ENCODE peak calls at places on chromosomes 3 and 15, in six cellular contexts. V is naive thymus-derived CD4-positive, alpha-beta T cell; G is NCI-H2081; C is A549; K is NCI-H774; B is stimulated activated CD4-positive, alpha-beta T cell treated with anti-CD3 and anti-CD28 coated beads, Interleukin-12 subunit alpha, Interleukin-12 subunit beta, amount 100 ng/mL, for 4 hours. Q is an unnamed sample.

GRCh38 chr3:60076307-60076706 is 1026.5 kb upstream of the CFAP20DC start:
- DNase-seq in G (no peak), K (no peak), B (no peak), V (no peak), C (no peak), Q (no peak)

GRCh38 chr15:69482686-69483256 is 30.2 kb downstream of the RPLP1 start:
- DNase-seq in C (no peak), B (no peak), V (no peak), G (no peak), K (no peak), Q (no peak)

GRCh38 chr3:156497326-156497725 is 57.6 kb downstream of the SSR3 start:
- DNase-seq in V (no peak), K (no peak), C (no peak), G (no peak), B (no peak), Q (no peak)

GRCh38 chr3:11335056-11335608 is 62.9 kb downstream of the ATG7 start:
- DNase-seq in K (peak; percentile 26), C (peak; percentile 66), B (no peak), G (peak; percentile 2), V (no peak), Q (peak; percentile 36)

GRCh38 chr3:186166036-186166435 is 57.1 kb upstream of the ETV5 start:
- DNase-seq in C (no peak), K (no peak), B (no peak), G (no peak), V (no peak), Q (no peak)

GRCh38 chr3:186653079-186653710 is 12.6 kb upstream of the HRG start:
- DNase-seq in V (no peak), K (no peak), B (no peak), G (no peak), C (no peak), Q (no peak)

GRCh38 chr3:48599077-48599501 is 4.0 kb upstream of the COL7A1 start:
- DNase-seq in V (no peak), G (no peak), C (no peak), K (no peak), B (no peak), Q (no peak)

GRCh38 chr15:42012241-42012640 is 8.6 kb downstream of the PLA2G4E start:
- DNase-seq in K (no peak), V (no peak), C (no peak), G (no peak), B (no peak), Q (no peak)

GRCh38 chr3:144148356-144148755 is 176.7 kb downstream of the DIPK2A start:
- DNase-seq in V (no peak), G (no peak), B (no peak), C (no peak), K (no peak), Q (no peak)

GRCh38 chr15:95988574-95988887 is 342.0 kb upstream of the NR2F2 start:
- DNase-seq in C (peak; percentile 14), K (no peak), B (no peak), V (no peak), G (no peak), Q (no peak)

GRCh38 chr3:50047426-50047825 is 41.3 kb upstream of the RBM5 start:
- DNase-seq in C (no peak), K (no peak), G (no peak), V (no peak), B (no peak), Q (no peak)

GRCh38 chr3:14791343-14791945 is 27.3 kb upstream of the FGD5 start:
- DNase-seq in C (peak; percentile 62), B (peak; percentile 27), G (peak; percentile 18), K (peak; percentile 12), V (peak; percentile 54), Q (peak; percentile 35)

GRCh38 chr3:193872265-193872753 is 263.6 kb upstream of the HES1 start:
- DNase-seq in G (no peak), V (no peak), B (no peak), C (peak; percentile 77), K (peak; percentile 12), Q (no peak)

GRCh38 chr15:56678562-56678961 is 54.7 kb downstream of the ZNF280D start:
- DNase-seq in G (no peak), B (no peak), V (no peak), C (no peak), K (no peak), Q (no peak)

GRCh38 chr3:58531956-58532355 is 5.0 kb downstream of the ACOX2 start:
- DNase-seq in V (no peak), K (no peak), G (no peak), C (peak; percentile 49), B (no peak), Q (no peak)

GRCh38 chr15:63860161-63860954 is 26.6 kb upstream of the HERC1 start:
- DNase-seq in V (peak; percentile 40), G (no peak), C (no peak), K (no peak), B (peak; percentile 33), Q (peak; percentile 79)

GRCh38 chr15:70439304-70439877 is 324.0 kb downstream of the UACA start:
- DNase-seq in V (no peak), G (no peak), K (no peak), C (no peak), B (no peak), Q (no peak)